ENCODE peak calls at places on chromosomes 13 and 19, in six cellular contexts. U is skeletal muscle cell, Z is transverse colon, I is EH, V is HuH-7.5, F is dorsolateral prefrontal cortex. C is an unnamed sample.

GRCh38 chr19:52599241-52599640 is 29.2 kb downstream of the ZNF701 start:
- DNase-seq in U (no peak), Z (no peak), I (no peak), V (no peak), F (no peak), C (no peak)

GRCh38 chr13:97282705-97283104 is 60.6 kb downstream of the MBNL2 start:
- DNase-seq in U (no peak), Z (no peak), I (no peak), V (no peak), F (no peak), C (no peak)

GRCh38 chr13:79918620-79919019 is 422.3 kb downstream of the SPRY2 start:
- DNase-seq in U (no peak), Z (no peak), I (peak; percentile 8), V (no peak), F (no peak), C (no peak)

GRCh38 chr19:56170261-56170660 is 5.5 kb upstream of the GALP start:
- DNase-seq in U (peak; percentile 31), Z (no peak), I (no peak), V (no peak), F (no peak), C (no peak)

GRCh38 chr13:74090397-74090796 is 43.8 kb downstream of the KLF12 start:
- DNase-seq in U (no peak), Z (no peak), I (no peak), V (no peak), F (no peak), C (no peak)

GRCh38 chr19:39645800-39646411 is 9.8 kb upstream of the LGALS16 start:
- DNase-seq in U (no peak), Z (no peak), I (peak; percentile 34), V (no peak), F (no peak), C (peak; percentile 9)

GRCh38 chr13:39596176-39596575 is 6.8 kb downstream of the LHFPL6 start:
- DNase-seq in U (no peak), Z (no peak), I (no peak), V (no peak), F (no peak), C (no peak)

GRCh38 chr19:19624032-19624570 is 3.9 kb downstream of the LPAR2 start:
- DNase-seq in U (no peak), Z (no peak), I (no peak), V (no peak), F (no peak), C (no peak)

GRCh38 chr19:2811735-2812413 is 7.8 kb upstream of the ZNF554 start:
- DNase-seq in U (no peak), Z (peak; percentile 83), I (no peak), V (no peak), F (no peak), C (no peak)

GRCh38 chr19:18905058-18905456 is 9.1 kb upstream of the CERS1 start:
- DNase-seq in U (no peak), Z (no peak), I (no peak), V (no peak), F (no peak), C (no peak)

GRCh38 chr13:46504036-46504435 is 48.9 kb upstream of the LRCH1 start:
- DNase-seq in U (no peak), Z (no peak), I (no peak), V (no peak), F (no peak), C (no peak)

GRCh38 chr13:38777347-38778107 is 90.7 kb downstream of the FREM2 start:
- DNase-seq in U (no peak), Z (no peak), I (no peak), V (no peak), F (no peak), C (no peak)

GRCh38 chr13:100566543-100566942 is 22.0 kb downstream of the GGACT start:
- DNase-seq in U (no peak), Z (no peak), I (peak; percentile 7), V (no peak), F (no peak), C (peak; percentile 13)

GRCh38 chr13:31052478-31052877 is 109.2 kb downstream of the HSPH1 start:
- DNase-seq in U (no peak), Z (no peak), I (no peak), V (no peak), F (no peak), C (no peak)